ENCODE peak calls at places on chromosomes 13 and 19, in ten cellular contexts. K, D, F, A, N, L, I, R, Q and V are unnamed samples.

GRCh38 chr19:1027953-1028902 is 1.8 kb downstream of the CNN2 start:
- DNase-seq in K (peak), D (peak), F (peak), A (peak), N (no peak), L (no peak), I (peak), R (peak), Q (peak), V (no peak)

GRCh38 chr13:24168980-24169379 is 8.5 kb downstream of the SPATA13 start:
- DNase-seq in K (no peak), D (peak), F (no peak), A (no peak), N (no peak), L (no peak), I (no peak), R (no peak), Q (no peak), V (no peak)

GRCh38 chr19:49515767-49516166 is 3.3 kb downstream of the FCGRT start:
- DNase-seq in K (no peak), D (no peak), F (no peak), A (no peak), N (no peak), L (no peak), I (no peak), R (no peak), Q (no peak), V (no peak)

GRCh38 chr19:21110183-21110582 is 28.2 kb downstream of the ZNF714 start:
- DNase-seq in K (no peak), D (no peak), F (no peak), A (no peak), N (no peak), L (no peak), I (no peak), R (no peak), Q (no peak), V (no peak)

GRCh38 chr13:40635315-40635995 is 31.0 kb downstream of the FOXO1 start:
- DNase-seq in K (no peak), D (no peak), F (no peak), A (no peak), N (no peak), L (no peak), I (no peak), R (no peak), Q (no peak), V (no peak)

GRCh38 chr13:74194856-74195255 is 60.7 kb upstream of the KLF12 start:
- DNase-seq in K (no peak), D (no peak), F (no peak), A (no peak), N (no peak), L (no peak), I (no peak), R (no peak), Q (no peak), V (no peak)

GRCh38 chr13:30222253-30222652 is 85.1 kb downstream of the KATNAL1 start:
- DNase-seq in K (no peak), D (no peak), F (no peak), A (no peak), N (no peak), L (no peak), I (no peak), R (no peak), Q (no peak), V (no peak)

GRCh38 chr13:42272776-42273175 is 824 bp downstream of the AKAP11 start:
- DNase-seq in K (no peak), D (no peak), F (no peak), A (no peak), N (no peak), L (no peak), I (no peak), R (no peak), Q (no peak), V (no peak)

GRCh38 chr13:88464851-88465250 is 793.7 kb downstream of the SLITRK5 start:
- DNase-seq in K (no peak), D (no peak), F (no peak), A (no peak), N (no peak), L (no peak), I (no peak), R (no peak), Q (no peak), V (no peak)

GRCh38 chr13:21010621-21011020 is 50.8 kb downstream of the LATS2 start:
- DNase-seq in K (no peak), D (peak), F (no peak), A (no peak), N (no peak), L (no peak), I (no peak), R (no peak), Q (no peak), V (no peak)

GRCh38 chr13:101204270-101205011 is 211.9 kb downstream of the NALCN start:
- DNase-seq in K (no peak), D (no peak), F (no peak), A (no peak), N (no peak), L (no peak), I (no peak), R (peak), Q (no peak), V (no peak)

GRCh38 chr13:97142452-97142851 is 79.7 kb upstream of the MBNL2 start:
- DNase-seq in K (no peak), D (peak), F (peak), A (peak), N (no peak), L (no peak), I (no peak), R (no peak), Q (no peak), V (peak)

GRCh38 chr13:64505511-64505910 is 2724.6 kb downstream of the PCDH9 start:
- DNase-seq in K (no peak), D (no peak), F (no peak), A (no peak), N (no peak), L (no peak), I (no peak), R (no peak), Q (no peak), V (no peak)

GRCh38 chr13:22926176-22927007 is 254.4 kb upstream of the SGCG start:
- DNase-seq in K (peak), D (peak), F (peak), A (peak), N (no peak), L (peak), I (no peak), R (no peak), Q (no peak), V (no peak)

GRCh38 chr13:27997904-27998522 is 9.5 kb upstream of the URAD start:
- DNase-seq in K (peak), D (peak), F (peak), A (peak), N (no peak), L (no peak), I (no peak), R (no peak), Q (peak), V (no peak)

GRCh38 chr19:5073153-5073844 is 104.4 kb downstream of the KDM4B start:
- DNase-seq in K (no peak), D (no peak), F (no peak), A (no peak), N (no peak), L (no peak), I (no peak), R (no peak), Q (no peak), V (no peak)

GRCh38 chr19:6238256-6238642 is 41.5 kb downstream of the MLLT1 start:
- DNase-seq in K (no peak), D (no peak), F (no peak), A (no peak), N (no peak), L (no peak), I (no peak), R (no peak), Q (no peak), V (no peak)

GRCh38 chr13:59391696-59392095 is 772.0 kb downstream of the DIAPH3 start:
- DNase-seq in K (peak), D (peak), F (peak), A (peak), N (peak), L (no peak), I (peak), R (peak), Q (peak), V (peak)

GRCh38 chr13:99640260-99640659 is 139.0 kb downstream of the TM9SF2 start:
- DNase-seq in K (no peak), D (no peak), F (no peak), A (no peak), N (no peak), L (no peak), I (no peak), R (no peak), Q (no peak), V (no peak)

GRCh38 chr13:77833331-77833863 is 85.2 kb downstream of the EDNRB start:
- DNase-seq in K (no peak), D (no peak), F (no peak), A (peak), N (no peak), L (no peak), I (no peak), R (no peak), Q (no peak), V (no peak)

GRCh38 chr13:79246575-79246949 is 159.5 kb downstream of the RBM26 start:
- DNase-seq in K (no peak), D (no peak), F (no peak), A (no peak), N (no peak), L (no peak), I (no peak), R (no peak), Q (peak), V (no peak)

GRCh38 chr19:39802958-39803357 is 24.3 kb downstream of the LEUTX start:
- DNase-seq in K (no peak), D (peak), F (no peak), A (no peak), N (no peak), L (no peak), I (no peak), R (no peak), Q (no peak), V (no peak)

GRCh38 chr19:9362905-9363304 is at the start of gene ZNF177:
- DNase-seq in K (no peak), D (no peak), F (no peak), A (no peak), N (no peak), L (no peak), I (peak), R (no peak), Q (no peak), V (no peak)

GRCh38 chr19:10352764-10353671 is 13.6 kb upstream of the ICAM3 start:
- DNase-seq in K (peak), D (peak), F (peak), A (peak), N (no peak), L (peak), I (no peak), R (no peak), Q (no peak), V (peak)

GRCh38 chr19:51803965-51804364 is 9.0 kb downstream of the FPR3 start:
- DNase-seq in K (no peak), D (no peak), F (no peak), A (no peak), N (no peak), L (no peak), I (no peak), R (no peak), Q (no peak), V (no peak)

GRCh38 chr19:46303702-46304397 is 7.0 kb downstream of the HIF3A start:
- DNase-seq in K (peak), D (peak), F (peak), A (peak), N (no peak), L (no peak), I (no peak), R (no peak), Q (no peak), V (peak)

GRCh38 chr13:112738606-112739005 is 48.8 kb downstream of the ATP11A start:
- DNase-seq in K (no peak), D (no peak), F (no peak), A (no peak), N (no peak), L (no peak), I (no peak), R (no peak), Q (no peak), V (no peak)

GRCh38 chr13:30581582-30581981 is 36.1 kb upstream of the USPL1 start:
- DNase-seq in K (no peak), D (peak), F (peak), A (no peak), N (peak), L (no peak), I (no peak), R (no peak), Q (no peak), V (no peak)

GRCh38 chr19:35986664-35987570 is 8.1 kb upstream of the SDHAF1 start:
- DNase-seq in K (peak), D (peak), F (peak), A (peak), N (no peak), L (no peak), I (no peak), R (no peak), Q (peak), V (no peak)

GRCh38 chr13:99955747-99956472 is 15.7 kb downstream of the ZIC5 start:
- DNase-seq in K (peak), D (peak), F (peak), A (no peak), N (no peak), L (no peak), I (no peak), R (no peak), Q (no peak), V (no peak)

GRCh38 chr19:7823902-7824301 is 6.1 kb upstream of the EVI5L start:
- DNase-seq in K (no peak), D (no peak), F (no peak), A (no peak), N (no peak), L (no peak), I (no peak), R (no peak), Q (no peak), V (no peak)

GRCh38 chr13:24241336-24241735 is 68.0 kb upstream of the C1QTNF9 start:
- DNase-seq in K (no peak), D (no peak), F (no peak), A (no peak), N (no peak), L (no peak), I (no peak), R (no peak), Q (no peak), V (no peak)

GRCh38 chr13:40776681-40777165 is 5.7 kb upstream of the MRPS31 start:
- DNase-seq in K (no peak), D (no peak), F (no peak), A (no peak), N (no peak), L (no peak), I (no peak), R (no peak), Q (no peak), V (no peak)